ENCODE peak calls at places on chromosomes 12 and 14, in eight cellular contexts. Z is upper lobe of left lung, W is Peyer's patch, T is left ventricle myocardium inferior, G is neural progenitor cell, B is heart right ventricle, O is psoas muscle, Y is tibial nerve. F is an unnamed sample. For H3K36me3 and H3K4me1, the result is how much of the 10 kb centered on the place peaks cover.

GRCh38 chr12:53077030-53077429 is 2.2 kb downstream of the SPRYD3 start:
- DNase-seq in Z (no peak), W (no peak), T (no peak), G (no peak), B (no peak), O (no peak), Y (no peak), F (no peak)

GRCh38 chr12:124938606-124939427 is 24.4 kb upstream of the UBC start:
- DNase-seq in Z (peak), W (peak), T (peak), G (peak), B (peak), O (peak), Y (peak), F (peak)

GRCh38 chr12:34403706-34404376 is 381.5 kb downstream of the ALG10 start:
- DNase-seq in Z (peak), W (peak), T (peak), G (no peak), B (no peak), O (peak), Y (peak), F (no peak)

GRCh38 chr14:81990312-81990761 is 456.7 kb upstream of the SEL1L start:
- DNase-seq in Z (no peak), W (peak), T (no peak), G (peak), B (no peak), O (no peak), Y (no peak), F (no peak)

GRCh38 chr12:27344760-27345159 is 12.1 kb downstream of the BMAL2 start:
- DNase-seq in Z (no peak), W (no peak), T (no peak), G (no peak), B (no peak), O (no peak), Y (no peak), F (no peak)

GRCh38 chr14:93103392-93104080 is 12.2 kb downstream of the ITPK1 start:
- DNase-seq in Z (no peak), W (peak), T (no peak), G (no peak), B (no peak), O (no peak), Y (no peak), F (peak)

GRCh38 chr14:99986416-99986815 is 78.8 kb upstream of the EVL start:
- DNase-seq in Z (no peak), W (no peak), T (no peak), G (no peak), B (no peak), O (no peak), Y (no peak), F (no peak)

GRCh38 chr12:46342562-46343033 is 30.0 kb downstream of the SLC38A2 start:
- DNase-seq in Z (no peak), W (peak), T (no peak), G (peak), B (no peak), O (no peak), Y (no peak), F (no peak)

GRCh38 chr12:114404451-114405198 is 1.3 kb downstream of the TBX5 start:
- DNase-seq in Z (peak), W (no peak), T (no peak), G (no peak), B (no peak), O (no peak), Y (no peak), F (no peak)

GRCh38 chr12:99810718-99811593 is 163.4 kb downstream of the GARIN6 start:
- DNase-seq in Z (no peak), W (no peak), T (no peak), G (no peak), B (no peak), O (no peak), Y (no peak), F (no peak)
- TF ChIP-seq CTCF in Z (peak), W (no peak), T (no peak), G (peak), B (peak), O (peak), Y (no peak), F (no peak)

GRCh38 chr14:20314026-20314425 is 8.3 kb upstream of the TTC5 start:
- DNase-seq in Z (no peak), W (no peak), T (no peak), G (no peak), B (no peak), O (no peak), Y (no peak), F (no peak)

GRCh38 chr14:20317720-20318119 is 12.0 kb upstream of the TTC5 start:
- DNase-seq in Z (peak), W (no peak), T (no peak), G (no peak), B (no peak), O (no peak), Y (no peak), F (no peak)
- H3K36me3 ChIP-seq in Z (under half), W (half or more), T (half or more), G (under half), B (half or more), O (under half), Y (under half), F (under half)

GRCh38 chr14:68508581-68508980 is 284.3 kb downstream of the ZFP36L1 start:
- DNase-seq in Z (no peak), W (no peak), T (no peak), G (no peak), B (no peak), O (no peak), Y (no peak), F (no peak)

GRCh38 chr14:68509188-68509953 is 283.5 kb downstream of the ZFP36L1 start:
- DNase-seq in Z (no peak), W (no peak), T (no peak), G (no peak), B (no peak), O (no peak), Y (no peak), F (no peak)

GRCh38 chr14:68506645-68507405 is 286.0 kb downstream of the ZFP36L1 start:
- DNase-seq in Z (no peak), W (peak), T (no peak), G (no peak), B (no peak), O (no peak), Y (no peak), F (peak)

GRCh38 chr14:68506021-68506644 is 286.7 kb downstream of the ZFP36L1 start:
- DNase-seq in Z (peak), W (no peak), T (no peak), G (peak), B (peak), O (no peak), Y (no peak), F (no peak)

DNA sequence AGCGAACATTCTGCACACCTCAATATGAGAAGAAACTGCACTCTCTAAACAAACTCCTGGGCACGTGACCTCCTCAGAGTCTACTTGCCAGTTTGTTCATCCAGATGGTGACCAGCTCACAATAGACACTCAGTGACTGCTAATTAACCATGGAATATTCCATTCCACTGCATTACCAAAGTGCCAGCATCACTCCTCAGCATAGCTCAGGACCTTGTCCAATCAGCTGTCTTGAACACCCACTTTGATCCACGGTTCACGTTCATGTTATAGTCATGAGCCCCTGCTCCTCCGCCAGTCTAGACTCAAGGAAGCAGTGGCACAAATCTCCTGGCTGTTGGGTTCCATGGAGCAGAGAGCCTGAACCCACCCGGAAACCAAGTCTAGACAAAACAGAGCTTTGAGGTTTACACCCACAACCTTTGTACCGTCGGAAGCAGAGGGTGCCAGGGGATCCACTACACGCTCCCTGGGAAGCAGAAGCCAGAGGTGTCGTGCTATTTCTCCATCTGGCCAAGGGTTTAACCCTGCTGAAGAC is 285.3 kb downstream of the ZFP36L1 start:
- DNase-seq in Z (no peak), W (no peak), T (no peak), G (no peak), B (no peak), O (no peak), Y (no peak), F (peak)
- H3K4me1 ChIP-seq in Z (under half), W (under half), T (under half), G (under half), B (under half), O (under half), Y (half or more), F (half or more)

GRCh38 chr14:63475761-63476160 is 67.4 kb downstream of the PPP2R5E start:
- DNase-seq in Z (no peak), W (no peak), T (no peak), G (no peak), B (no peak), O (no peak), Y (no peak), F (no peak)

GRCh38 chr14:63478024-63478423 is 65.2 kb downstream of the PPP2R5E start:
- DNase-seq in Z (no peak), W (no peak), T (no peak), G (no peak), B (no peak), O (no peak), Y (no peak), F (no peak)

GRCh38 chr14:63474844-63475243 is 68.3 kb downstream of the PPP2R5E start:
- DNase-seq in Z (no peak), W (no peak), T (no peak), G (no peak), B (no peak), O (no peak), Y (no peak), F (no peak)

GRCh38 chr14:63470877-63471565 is 72.2 kb downstream of the PPP2R5E start:
- DNase-seq in Z (no peak), W (no peak), T (no peak), G (no peak), B (no peak), O (no peak), Y (no peak), F (no peak)

GRCh38 chr14:63473194-63473788 is 69.9 kb downstream of the PPP2R5E start:
- DNase-seq in Z (no peak), W (no peak), T (no peak), G (no peak), B (no peak), O (no peak), Y (no peak), F (no peak)
- TF ChIP-seq CTCF in Z (no peak), W (no peak), T (no peak), G (no peak), B (no peak), O (no peak), Y (no peak), F (no peak)

GRCh38 chr12:121004253-121004815 is 12.0 kb downstream of the C12orf43 start:
- DNase-seq in Z (peak), W (no peak), T (no peak), G (no peak), B (no peak), O (no peak), Y (no peak), F (no peak)
- H3K36me3 ChIP-seq in Z (under half), W (half or more), T (half or more), G (under half), B (half or more), O (under half), Y (under half), F (under half)

GRCh38 chr12:72307229-72307628 is 35.1 kb downstream of the TRHDE start:
- DNase-seq in Z (no peak), W (no peak), T (no peak), G (no peak), B (no peak), O (no peak), Y (no peak), F (no peak)
- H3K4me1 ChIP-seq in Z (under half), W (under half), T (under half), G (under half), B (under half), O (under half), Y (under half), F (under half)

DNA sequence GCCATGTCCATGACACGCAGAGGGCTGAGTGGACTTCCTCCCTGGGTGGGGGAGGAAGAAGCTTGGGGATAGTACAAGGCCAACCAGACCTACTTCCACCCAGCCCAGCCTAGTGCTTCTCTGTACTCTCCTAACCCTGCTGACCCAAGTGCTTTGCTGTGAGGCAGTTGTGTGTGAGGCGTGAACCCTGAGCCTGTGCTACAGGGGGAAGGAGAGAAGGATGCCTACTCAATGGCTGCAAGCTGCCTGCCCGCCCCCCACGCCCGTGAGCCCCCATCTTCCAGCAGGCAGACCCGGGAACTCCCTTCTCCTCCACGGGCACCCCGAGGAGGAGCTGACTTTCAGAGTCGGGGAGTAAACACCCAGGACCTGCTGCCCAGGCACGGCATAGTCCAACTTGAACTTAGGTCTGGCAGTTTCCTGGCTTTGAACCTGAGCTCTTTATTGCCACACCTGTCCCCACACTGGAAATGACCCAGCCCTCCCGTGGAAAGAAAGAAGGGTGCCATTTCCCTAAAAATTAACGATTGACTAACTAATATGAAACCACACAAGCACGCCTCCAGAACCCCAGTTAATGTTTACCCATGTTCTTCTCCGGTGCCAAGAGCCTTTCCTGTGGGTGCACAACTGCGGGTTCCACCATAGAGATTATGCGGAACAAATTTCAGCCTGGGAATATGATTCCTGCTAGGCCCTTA is 10.8 kb downstream of the ALDH2 start:
- DNase-seq in Z (peak), W (peak), T (no peak), G (no peak), B (peak), O (no peak), Y (no peak), F (no peak)
- TF ChIP-seq CTCF in Z (no peak), W (no peak), T (no peak), G (no peak), B (no peak), O (no peak), Y (no peak), F (no peak)

F was measured in CD8-positive, alpha-beta T cell.